ENCODE peak calls at places on chromosome 18, in five cellular contexts. F is LNCaP clone FGC; Z is CD4-positive, alpha-beta T cell; I is BJ; G is RWPE1. U is an unnamed sample.

GRCh38 chr18:6682437-6683111 is 46.9 kb upstream of the ARHGAP28 start:
- DNase-seq in Z (no peak), F (no peak), I (no peak), G (no peak), U (no peak)

GRCh38 chr18:31819106-31819924 is 58.6 kb upstream of the SLC25A52 start:
- DNase-seq in I (no peak), G (peak), F (peak), Z (no peak), U (no peak)

GRCh38 chr18:62982600-62983251 is 267.4 kb downstream of the PHLPP1 start:
- DNase-seq in Z (peak), I (no peak), F (peak), G (peak), U (no peak)

GRCh38 chr18:35481960-35482366 is 15.8 kb downstream of the INO80C start:
- DNase-seq in F (no peak), G (no peak), I (no peak), Z (no peak), U (no peak)

GRCh38 chr18:9913151-9913525 is 678 bp upstream of the VAPA start:
- DNase-seq in F (no peak), Z (no peak), G (no peak), I (no peak), U (no peak)

GRCh38 chr18:46310675-46311345 is 206.6 kb downstream of the HAUS1 start:
- DNase-seq in G (no peak), Z (no peak), F (no peak), I (no peak), U (no peak)

GRCh38 chr18:52452427-52452826 is 112.4 kb downstream of the DCC start:
- DNase-seq in G (no peak), F (no peak), I (no peak), Z (no peak), U (no peak)

GRCh38 chr18:50633992-50634391 is 74.1 kb downstream of the MAPK4 start:
- DNase-seq in F (no peak), G (no peak), I (no peak), Z (no peak), U (no peak)

GRCh38 chr18:9428301-9428706 is 47.0 kb upstream of the RALBP1 start:
- DNase-seq in I (no peak), G (no peak), F (peak), Z (no peak), U (no peak)

GRCh38 chr18:49972535-49972934 is 159.2 kb upstream of the ACAA2 start:
- DNase-seq in Z (no peak), F (no peak), G (no peak), I (no peak), U (no peak)

GRCh38 chr18:75110311-75110710 is 98.6 kb downstream of the PTGR3 start:
- DNase-seq in F (no peak), Z (no peak), G (no peak), I (no peak), U (no peak)

GRCh38 chr18:53941601-53942335 is 282.7 kb downstream of the MBD2 start:
- DNase-seq in G (no peak), Z (no peak), I (peak), F (no peak), U (no peak)

GRCh38 chr18:35776481-35776880 is 194.9 kb downstream of the GALNT1 start:
- DNase-seq in I (no peak), Z (no peak), F (no peak), G (no peak), U (no peak)

GRCh38 chr18:77737412-77737811 is 487.8 kb downstream of the GALR1 start:
- DNase-seq in I (no peak), G (no peak), F (no peak), Z (no peak), U (no peak)

GRCh38 chr18:35424356-35424755 is 47.2 kb upstream of the ZNF396 start:
- DNase-seq in Z (no peak), F (no peak), G (no peak), I (no peak), U (no peak)

GRCh38 chr18:31204833-31205232 is 42.2 kb upstream of the DSC1 start:
- DNase-seq in F (no peak), Z (no peak), I (no peak), G (no peak), U (no peak)

GRCh38 chr18:62437520-62438329 is 85.1 kb upstream of the ZCCHC2 start:
- DNase-seq in F (no peak), I (no peak), G (peak), Z (no peak), U (no peak)

GRCh38 chr18:12038082-12038660 is 55.5 kb upstream of the ANKRD62 start:
- DNase-seq in G (no peak), Z (no peak), F (no peak), I (no peak), U (no peak)

GRCh38 chr18:38458673-38459072 is 893.1 kb upstream of the CELF4 start:
- DNase-seq in Z (no peak), G (no peak), I (no peak), F (no peak), U (no peak)

GRCh38 chr18:76494181-76494540 is 881 bp downstream of the ZNF516 start:
- DNase-seq in Z (no peak), I (no peak), F (no peak), G (peak), U (no peak)

GRCh38 chr18:69599377-69599776 is 198.7 kb downstream of the DOK6 start:
- DNase-seq in Z (no peak), F (no peak), G (no peak), I (no peak), U (no peak)

GRCh38 chr18:10526211-10526949 is 553 bp downstream of the NAPG start:
- DNase-seq in Z (peak), F (no peak), I (no peak), G (peak), U (no peak)

GRCh38 chr18:12861637-12862036 is 22.4 kb downstream of the PTPN2 start:
- DNase-seq in F (no peak), I (no peak), Z (no peak), G (no peak), U (no peak)

GRCh38 chr18:76874643-76875389 is 52.5 kb downstream of the ZNF236 start:
- DNase-seq in F (no peak), G (no peak), I (no peak), Z (no peak), U (no peak)

GRCh38 chr18:73690222-73690621 is 457.4 kb downstream of the FBXO15 start:
- DNase-seq in F (no peak), I (no peak), Z (no peak), G (no peak), U (no peak)

GRCh38 chr18:11162889-11163288 is 13.5 kb upstream of the PIEZO2 start:
- DNase-seq in F (no peak), I (no peak), Z (no peak), G (no peak), U (no peak)

GRCh38 chr18:63292844-63293683 is 26.5 kb downstream of the BCL2 start:
- DNase-seq in I (no peak), F (no peak), Z (peak), G (no peak), U (no peak)

GRCh38 chr18:58901783-58902182 is 37.1 kb downstream of the ZNF532 start:
- DNase-seq in Z (no peak), G (no peak), F (no peak), I (no peak), U (no peak)

GRCh38 chr18:7779226-7779625 is 212.1 kb downstream of the PTPRM start:
- DNase-seq in Z (no peak), G (no peak), F (no peak), I (no peak), U (no peak)

GRCh38 chr18:28834889-28835288 is 658.0 kb upstream of the CDH2 start:
- DNase-seq in G (peak), Z (no peak), F (no peak), I (no peak), U (no peak)

GRCh38 chr18:3623769-3624545 is 174.0 kb downstream of the TGIF1 start:
- DNase-seq in I (peak), F (no peak), G (peak), Z (no peak), U (peak)

GRCh38 chr18:50559750-50560680 is at the start of gene MAPK4:
- DNase-seq in Z (no peak), F (no peak), G (peak), I (no peak), U (no peak)

DNA sequence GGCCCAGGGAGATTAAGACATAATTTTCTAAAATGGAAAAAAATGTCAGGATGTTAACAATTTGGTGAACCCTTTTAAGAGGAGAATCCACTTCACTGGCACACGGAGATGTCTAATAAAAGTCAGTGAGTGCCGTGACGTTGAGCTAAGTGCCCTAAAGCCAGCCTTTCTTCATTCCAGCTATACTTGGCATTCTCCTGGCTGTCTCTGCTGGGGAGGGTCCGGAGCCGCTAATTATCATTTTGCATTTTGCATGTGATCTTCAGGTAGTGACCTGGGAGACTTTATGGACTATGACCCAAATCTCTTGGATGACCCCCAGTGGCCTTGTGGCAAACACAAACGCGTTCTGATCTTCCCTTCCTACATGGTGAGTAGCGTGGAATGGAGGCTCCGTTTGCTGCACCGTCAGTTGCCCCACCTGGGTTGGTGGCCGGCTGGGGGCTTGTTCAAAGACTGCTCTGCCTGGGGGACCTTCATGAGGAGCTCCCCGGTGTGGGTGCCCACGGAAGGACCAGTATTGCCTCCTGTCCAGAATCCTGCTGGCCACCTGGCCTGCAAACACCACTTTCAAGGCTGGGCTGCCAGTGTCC is 101.7 kb downstream of the CABLES1 start:
- DNase-seq in F (no peak), Z (no peak), G (no peak), I (no peak), U (no peak)
- TF ChIP-seq CTCF in F (no peak), Z (no peak), G (no peak), I (no peak), U (no peak)

DNA sequence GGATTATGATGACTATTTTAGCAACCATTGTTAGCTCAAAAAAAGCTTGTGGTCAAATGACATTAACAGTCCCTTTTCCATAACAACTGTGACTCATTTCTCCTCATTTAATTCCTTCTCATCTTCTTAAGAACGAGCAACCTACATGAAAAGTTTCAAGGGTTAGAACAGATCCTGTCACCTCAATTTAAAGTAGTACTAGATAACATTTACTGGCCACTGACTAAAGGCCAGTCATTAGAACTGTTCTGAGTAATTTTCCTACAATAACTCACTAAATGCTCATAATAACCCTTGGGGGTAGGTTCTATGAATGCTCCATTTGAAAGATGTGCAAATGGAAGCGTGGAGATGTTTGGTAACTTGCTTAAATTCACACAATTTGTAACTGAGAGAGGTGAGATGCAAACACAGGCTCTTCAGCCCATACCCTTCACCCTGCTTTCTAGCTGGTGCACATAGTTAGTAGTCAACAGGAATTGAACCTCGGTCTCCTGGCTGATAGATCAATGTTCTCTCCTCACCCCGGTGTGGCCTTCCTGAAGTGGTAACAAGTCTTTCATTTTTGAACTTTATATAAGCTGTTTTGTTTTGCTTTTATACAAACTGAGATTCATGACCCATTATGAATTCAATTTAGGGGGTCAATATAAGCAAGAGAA is 212.5 kb downstream of the SETBP1 start:
- DNase-seq in G (no peak), I (no peak), Z (no peak), F (no peak), U (no peak)
- TF ChIP-seq CTCF in G (no peak), I (no peak), Z (no peak), F (no peak), U (no peak)

DNA sequence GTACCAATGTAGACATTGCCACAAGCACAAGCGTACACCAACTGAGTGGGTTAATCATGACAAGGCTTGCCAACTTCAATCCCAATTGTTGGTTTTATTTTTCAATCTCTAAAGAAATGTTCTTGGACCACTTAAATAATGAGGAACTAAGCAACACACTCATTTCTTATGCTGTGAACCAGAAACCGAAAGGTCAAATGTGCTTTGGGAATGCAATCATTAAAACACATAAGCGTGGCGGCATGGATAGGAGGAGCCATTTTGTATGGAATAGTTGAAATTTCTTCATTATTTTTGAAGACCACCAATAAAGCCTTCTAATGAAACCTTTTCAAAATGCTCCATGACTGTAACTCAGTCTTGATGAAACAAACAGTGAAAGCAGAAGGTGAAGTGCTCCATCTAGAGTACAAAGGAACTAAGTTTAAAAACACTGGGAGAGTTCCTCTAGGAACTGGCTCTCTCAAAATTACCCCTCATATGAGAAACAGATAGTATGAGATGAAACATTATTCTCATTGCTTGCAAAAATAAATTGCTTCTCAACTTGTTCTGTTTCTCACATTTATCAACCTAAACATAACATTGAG is 113.2 kb upstream of the CHST9 start:
- DNase-seq in F (no peak), G (peak), I (no peak), Z (no peak), U (no peak)
- TF ChIP-seq CTCF in F (peak), G (peak), I (no peak), Z (no peak), U (no peak)

DNA sequence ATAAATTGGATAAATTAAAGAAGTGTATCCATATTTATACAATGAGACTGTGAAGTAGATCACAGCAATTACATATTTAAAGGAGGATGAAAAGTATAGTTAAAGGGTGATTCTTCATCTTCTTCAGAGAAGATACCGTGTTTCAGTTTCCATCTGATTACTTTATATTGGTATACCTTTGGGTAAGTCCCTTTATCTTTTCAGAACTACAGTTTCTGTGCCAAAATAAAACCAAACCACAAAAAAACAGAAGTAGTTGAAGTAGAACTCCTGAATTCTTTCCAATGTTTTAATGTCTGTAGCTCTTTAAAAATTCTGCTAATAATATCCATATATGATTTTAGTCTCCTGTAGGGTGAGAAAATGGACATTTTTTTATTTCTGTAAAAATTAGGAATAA is 231.2 kb upstream of the LINC00305 start:
- DNase-seq in I (no peak), G (no peak), F (no peak), Z (no peak), U (no peak)
- TF ChIP-seq CTCF in I (no peak), G (no peak), F (no peak), Z (no peak), U (no peak)

DNA sequence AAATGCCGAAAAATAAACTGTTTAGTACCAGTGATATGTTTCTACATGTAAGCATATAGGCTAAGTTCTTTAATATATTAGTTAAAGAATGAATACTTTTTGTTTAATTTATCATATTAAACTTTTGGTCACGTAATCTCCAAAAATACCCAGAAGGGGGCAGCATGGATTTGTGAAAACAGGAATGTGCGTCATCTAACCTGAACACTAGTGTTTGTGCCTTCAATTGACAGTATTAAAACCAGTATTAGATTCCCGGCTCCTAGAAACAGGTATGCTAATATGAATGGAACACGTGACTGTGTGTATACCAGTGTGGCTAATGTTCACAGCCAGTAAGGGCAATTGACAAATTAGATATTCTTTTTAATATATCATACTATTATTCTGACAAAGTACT is 51.8 kb downstream of the WDR7 start:
- DNase-seq in Z (no peak), I (no peak), F (peak), G (peak), U (no peak)
- TF ChIP-seq CTCF in Z (peak), I (peak), F (peak), G (peak), U (no peak)

GRCh38 chr18:56314396-56314795 is 324.0 kb downstream of the TXNL1 start:
- DNase-seq in Z (no peak), G (no peak), I (no peak), F (no peak), U (no peak)
- TF ChIP-seq CTCF in Z (no peak), G (no peak), I (peak), F (no peak), U (no peak)

GRCh38 chr18:48023334-48024008 is 93.0 kb upstream of the SMAD2 start:
- DNase-seq in G (peak), F (no peak), I (no peak), Z (no peak), U (no peak)
- TF ChIP-seq CTCF in G (peak), F (peak), I (peak), Z (no peak), U (no peak)

GRCh38 chr18:71398530-71398929 is 1109.7 kb downstream of the SOCS6 start:
- DNase-seq in F (peak), I (no peak), Z (no peak), G (no peak), U (no peak)
- TF ChIP-seq CTCF in F (peak), I (no peak), Z (no peak), G (no peak), U (no peak)